ENCODE peak calls at places on chromosome 1, in seven cellular contexts. One of them, this sample, is unnamed.

GRCh38 chr1:166858726-166859419 is 17.2 kb downstream of the TADA1 start:
- DNase-seq in astrocyte of the spinal cord: no peak
- DNase-seq in dorsolateral prefrontal cortex: peak; percentile 73
- DNase-seq in AG04449: no peak
- DNase-seq in upper lobe of right lung: no peak
- DNase-seq in Caco-2: no peak
- DNase-seq in fibroblast of mammary gland: no peak
- DNase-seq in this sample: no peak

GRCh38 chr1:162987866-162988265 is 81.3 kb upstream of the RGS4 start:
- DNase-seq in astrocyte of the spinal cord: peak; percentile 69
- DNase-seq in Caco-2: no peak
- DNase-seq in dorsolateral prefrontal cortex: no peak
- DNase-seq in upper lobe of right lung: no peak
- DNase-seq in fibroblast of mammary gland: peak; percentile 79
- DNase-seq in AG04449: no peak
- DNase-seq in this sample: peak; percentile 43

GRCh38 chr1:3747903-3748302 is 4.3 kb upstream of the CCDC27 start:
- DNase-seq in dorsolateral prefrontal cortex: no peak
- DNase-seq in upper lobe of right lung: no peak
- DNase-seq in Caco-2: no peak
- DNase-seq in astrocyte of the spinal cord: no peak
- DNase-seq in fibroblast of mammary gland: no peak
- DNase-seq in AG04449: no peak
- DNase-seq in this sample: no peak

GRCh38 chr1:41282679-41283317 is 40.7 kb upstream of the SCMH1 start:
- DNase-seq in astrocyte of the spinal cord: no peak
- DNase-seq in fibroblast of mammary gland: peak; percentile 20
- DNase-seq in dorsolateral prefrontal cortex: peak; percentile 37
- DNase-seq in upper lobe of right lung: no peak
- DNase-seq in AG04449: no peak
- DNase-seq in Caco-2: peak; percentile 41
- DNase-seq in this sample: no peak

GRCh38 chr1:167936930-167937708 is at the start of gene MPC2:
- DNase-seq in upper lobe of right lung: peak; percentile 84
- DNase-seq in dorsolateral prefrontal cortex: peak; percentile 46
- DNase-seq in Caco-2: peak; percentile 74
- DNase-seq in fibroblast of mammary gland: peak; percentile 76
- DNase-seq in AG04449: no peak
- DNase-seq in astrocyte of the spinal cord: peak; percentile 79
- DNase-seq in this sample: no peak

GRCh38 chr1:169914534-169914933 is 20.8 kb upstream of the SCYL3 start:
- DNase-seq in upper lobe of right lung: no peak
- DNase-seq in astrocyte of the spinal cord: peak; percentile 16
- DNase-seq in fibroblast of mammary gland: peak; percentile 51
- DNase-seq in Caco-2: no peak
- DNase-seq in AG04449: no peak
- DNase-seq in dorsolateral prefrontal cortex: no peak
- DNase-seq in this sample: no peak

GRCh38 chr1:234943801-234944402 is 184.7 kb downstream of the TOMM20 start:
- DNase-seq in fibroblast of mammary gland: no peak
- DNase-seq in AG04449: no peak
- DNase-seq in dorsolateral prefrontal cortex: no peak
- DNase-seq in upper lobe of right lung: no peak
- DNase-seq in Caco-2: no peak
- DNase-seq in astrocyte of the spinal cord: no peak
- DNase-seq in this sample: no peak

GRCh38 chr1:224644553-224645154 is 28.5 kb downstream of the CNIH3 start:
- DNase-seq in dorsolateral prefrontal cortex: no peak
- DNase-seq in AG04449: no peak
- DNase-seq in Caco-2: peak; percentile 74
- DNase-seq in astrocyte of the spinal cord: peak; percentile 54
- DNase-seq in fibroblast of mammary gland: peak; percentile 65
- DNase-seq in upper lobe of right lung: no peak
- DNase-seq in this sample: no peak

GRCh38 chr1:44819257-44819593 is 10.9 kb downstream of the BTBD19 start:
- DNase-seq in AG04449: no peak
- DNase-seq in dorsolateral prefrontal cortex: no peak
- DNase-seq in fibroblast of mammary gland: no peak
- DNase-seq in Caco-2: no peak
- DNase-seq in astrocyte of the spinal cord: no peak
- DNase-seq in upper lobe of right lung: no peak
- DNase-seq in this sample: no peak

GRCh38 chr1:81664341-81664740 is 136.4 kb upstream of the ADGRL2 start:
- DNase-seq in fibroblast of mammary gland: peak; percentile 63
- DNase-seq in Caco-2: no peak
- DNase-seq in dorsolateral prefrontal cortex: no peak
- DNase-seq in upper lobe of right lung: no peak
- DNase-seq in astrocyte of the spinal cord: peak; percentile 13
- DNase-seq in AG04449: peak; percentile 37
- DNase-seq in this sample: no peak

GRCh38 chr1:112544753-112545152 is 36.0 kb downstream of the WNT2B start:
- DNase-seq in upper lobe of right lung: no peak
- DNase-seq in AG04449: no peak
- DNase-seq in fibroblast of mammary gland: peak; percentile 76
- DNase-seq in astrocyte of the spinal cord: peak; percentile 50
- DNase-seq in dorsolateral prefrontal cortex: no peak
- DNase-seq in Caco-2: no peak
- DNase-seq in this sample: no peak

GRCh38 chr1:182803846-182804245 is 14.3 kb downstream of the NPL start:
- DNase-seq in dorsolateral prefrontal cortex: no peak
- DNase-seq in AG04449: no peak
- DNase-seq in fibroblast of mammary gland: no peak
- DNase-seq in Caco-2: no peak
- DNase-seq in astrocyte of the spinal cord: no peak
- DNase-seq in upper lobe of right lung: no peak
- DNase-seq in this sample: no peak

GRCh38 chr1:43366179-43366578 is 1.6 kb downstream of the ELOVL1 start:
- DNase-seq in astrocyte of the spinal cord: no peak
- DNase-seq in fibroblast of mammary gland: no peak
- DNase-seq in Caco-2: peak; percentile 86
- DNase-seq in upper lobe of right lung: peak; percentile 86
- DNase-seq in AG04449: no peak
- DNase-seq in dorsolateral prefrontal cortex: no peak
- DNase-seq in this sample: no peak

GRCh38 chr1:78061825-78062523 is 16.2 kb downstream of the GIPC2 start:
- DNase-seq in AG04449: peak; percentile 80
- DNase-seq in dorsolateral prefrontal cortex: no peak
- DNase-seq in upper lobe of right lung: no peak
- DNase-seq in astrocyte of the spinal cord: peak; percentile 95
- DNase-seq in Caco-2: no peak
- DNase-seq in fibroblast of mammary gland: peak; percentile 90
- DNase-seq in this sample: no peak

GRCh38 chr1:230422221-230422981 is 3.7 kb downstream of the PGBD5 start:
- DNase-seq in astrocyte of the spinal cord: no peak
- DNase-seq in Caco-2: no peak
- DNase-seq in AG04449: no peak
- DNase-seq in fibroblast of mammary gland: no peak
- DNase-seq in upper lobe of right lung: no peak
- DNase-seq in dorsolateral prefrontal cortex: no peak
- DNase-seq in this sample: no peak
- H3K4me3 ChIP-seq in astrocyte of the spinal cord: no peak overlapping the region
- H3K4me3 ChIP-seq in Caco-2: no peak overlapping the region
- H3K4me3 ChIP-seq in AG04449: no peak overlapping the region
- H3K4me3 ChIP-seq in fibroblast of mammary gland: no peak overlapping the region
- H3K4me3 ChIP-seq in upper lobe of right lung: no peak overlapping the region
- H3K4me3 ChIP-seq in dorsolateral prefrontal cortex: peak overlapping the region; percentile 80
- H3K4me3 ChIP-seq in this sample: no peak overlapping the region

GRCh38 chr1:217261636-217262035 is 369.3 kb downstream of the GPATCH2 start:
- DNase-seq in upper lobe of right lung: no peak
- DNase-seq in AG04449: no peak
- DNase-seq in astrocyte of the spinal cord: no peak
- DNase-seq in Caco-2: no peak
- DNase-seq in fibroblast of mammary gland: no peak
- DNase-seq in dorsolateral prefrontal cortex: no peak
- DNase-seq in this sample: no peak

DNA sequence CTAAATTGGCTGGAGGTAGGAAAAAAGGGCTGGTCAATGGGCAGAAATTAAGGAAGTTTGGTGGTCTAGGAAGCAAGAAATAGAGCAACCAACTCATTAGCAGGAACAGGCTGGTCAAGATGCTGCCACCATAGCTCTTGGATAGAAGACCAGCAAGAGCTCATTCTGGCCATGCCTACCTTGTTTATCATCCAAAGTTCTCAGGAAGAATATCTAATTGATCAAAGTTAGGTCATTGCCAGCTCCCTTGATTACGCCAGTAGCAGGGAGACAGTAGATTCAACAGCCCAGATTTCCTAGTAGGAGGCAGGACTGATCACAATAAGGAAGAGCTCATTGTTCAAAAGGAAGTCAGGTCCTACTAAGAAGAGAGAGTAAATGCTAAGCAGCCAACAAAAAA is 370.2 kb downstream of the GPATCH2 start:
- DNase-seq in Caco-2: no peak
- DNase-seq in AG04449: no peak
- DNase-seq in fibroblast of mammary gland: no peak
- DNase-seq in astrocyte of the spinal cord: no peak
- DNase-seq in dorsolateral prefrontal cortex: no peak
- DNase-seq in upper lobe of right lung: no peak
- DNase-seq in this sample: no peak
- H3K4me3 ChIP-seq in Caco-2: no peak overlapping the region
- H3K4me3 ChIP-seq in AG04449: no peak overlapping the region
- H3K4me3 ChIP-seq in fibroblast of mammary gland: no peak overlapping the region
- H3K4me3 ChIP-seq in astrocyte of the spinal cord: no peak overlapping the region
- H3K4me3 ChIP-seq in dorsolateral prefrontal cortex: no peak overlapping the region
- H3K4me3 ChIP-seq in upper lobe of right lung: no peak overlapping the region
- H3K4me3 ChIP-seq in this sample: no peak overlapping the region

DNA sequence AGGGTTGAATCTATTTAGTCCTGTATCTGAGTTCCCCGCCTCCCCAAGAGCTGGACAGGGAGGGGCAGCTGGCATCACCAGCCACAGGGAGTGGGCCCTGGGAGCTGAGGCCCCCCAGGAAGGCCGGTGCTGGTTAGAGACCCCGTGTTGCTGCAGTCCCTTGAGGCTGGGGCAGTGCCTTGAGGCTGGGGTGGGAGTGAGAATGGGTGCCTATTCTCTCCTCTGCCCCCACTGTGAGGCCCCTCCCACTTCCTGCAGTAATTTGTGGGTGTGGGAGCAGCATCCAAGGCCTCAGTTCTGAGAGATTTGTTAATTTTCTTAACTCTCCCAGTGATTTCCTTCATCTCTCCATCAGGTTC is 2.5 kb upstream of the TRAPPC3 start:
- DNase-seq in AG04449: no peak
- DNase-seq in fibroblast of mammary gland: no peak
- DNase-seq in upper lobe of right lung: no peak
- DNase-seq in dorsolateral prefrontal cortex: no peak
- DNase-seq in astrocyte of the spinal cord: no peak
- DNase-seq in Caco-2: no peak
- DNase-seq in this sample: no peak
- H3K4me3 ChIP-seq in AG04449: no peak overlapping the region
- H3K4me3 ChIP-seq in fibroblast of mammary gland: no peak overlapping the region
- H3K4me3 ChIP-seq in upper lobe of right lung: no peak overlapping the region
- H3K4me3 ChIP-seq in dorsolateral prefrontal cortex: no peak overlapping the region
- H3K4me3 ChIP-seq in astrocyte of the spinal cord: no peak overlapping the region
- H3K4me3 ChIP-seq in Caco-2: no peak overlapping the region
- H3K4me3 ChIP-seq in this sample: no peak overlapping the region

DNA sequence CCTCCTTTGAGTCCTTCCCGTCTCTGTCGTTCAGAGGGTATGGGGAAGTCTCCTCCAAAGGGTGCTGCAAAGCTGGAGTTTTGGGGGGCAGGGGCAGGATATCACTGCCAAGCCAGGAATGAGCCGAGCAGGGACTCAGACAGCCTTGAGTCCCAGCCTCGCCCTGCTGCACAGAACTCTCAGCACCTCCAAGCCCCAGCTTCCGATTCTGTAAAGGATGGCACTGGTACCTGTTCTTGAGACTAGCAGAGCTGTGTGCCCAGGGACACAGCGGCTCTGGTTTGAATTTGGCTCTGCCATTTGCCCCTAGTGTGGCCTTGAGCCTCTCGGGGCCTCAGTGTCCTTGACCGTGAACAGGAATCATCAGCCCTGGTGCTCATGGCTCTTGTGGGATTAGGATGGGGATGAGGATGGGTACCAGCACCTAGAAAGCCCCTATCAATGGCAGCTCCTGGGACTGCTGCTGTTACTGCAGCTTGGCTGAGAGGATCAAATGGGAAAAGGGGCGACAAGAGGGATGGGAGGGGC is 1.5 kb upstream of the FBLIM1 start:
- DNase-seq in AG04449: no peak
- DNase-seq in dorsolateral prefrontal cortex: no peak
- DNase-seq in Caco-2: no peak
- DNase-seq in fibroblast of mammary gland: no peak
- DNase-seq in upper lobe of right lung: no peak
- DNase-seq in astrocyte of the spinal cord: no peak
- DNase-seq in this sample: no peak
- H3K4me3 ChIP-seq in AG04449: peak overlapping the region; percentile 82
- H3K4me3 ChIP-seq in dorsolateral prefrontal cortex: no peak overlapping the region
- H3K4me3 ChIP-seq in Caco-2: no peak overlapping the region
- H3K4me3 ChIP-seq in fibroblast of mammary gland: no peak overlapping the region
- H3K4me3 ChIP-seq in upper lobe of right lung: no peak overlapping the region
- H3K4me3 ChIP-seq in astrocyte of the spinal cord: no peak overlapping the region
- H3K4me3 ChIP-seq in this sample: no peak overlapping the region

GRCh38 chr1:27562483-27563406 is 41.2 kb downstream of the AHDC1 start:
- DNase-seq in dorsolateral prefrontal cortex: no peak
- DNase-seq in AG04449: no peak
- DNase-seq in fibroblast of mammary gland: no peak
- DNase-seq in upper lobe of right lung: no peak
- DNase-seq in Caco-2: no peak
- DNase-seq in astrocyte of the spinal cord: no peak
- DNase-seq in this sample: no peak

GRCh38 chr1:27564710-27565649 is 39.0 kb downstream of the AHDC1 start:
- DNase-seq in dorsolateral prefrontal cortex: no peak
- DNase-seq in Caco-2: no peak
- DNase-seq in upper lobe of right lung: no peak
- DNase-seq in fibroblast of mammary gland: no peak
- DNase-seq in AG04449: no peak
- DNase-seq in astrocyte of the spinal cord: no peak
- DNase-seq in this sample: no peak

GRCh38 chr1:27563407-27564263 is 40.3 kb downstream of the AHDC1 start:
- DNase-seq in AG04449: no peak
- DNase-seq in upper lobe of right lung: peak; percentile 80
- DNase-seq in fibroblast of mammary gland: peak; percentile 62
- DNase-seq in astrocyte of the spinal cord: peak; percentile 42
- DNase-seq in Caco-2: peak; percentile 61
- DNase-seq in dorsolateral prefrontal cortex: no peak
- DNase-seq in this sample: no peak

GRCh38 chr1:27562021-27562420 is 41.9 kb downstream of the AHDC1 start:
- DNase-seq in astrocyte of the spinal cord: no peak
- DNase-seq in upper lobe of right lung: no peak
- DNase-seq in fibroblast of mammary gland: no peak
- DNase-seq in Caco-2: no peak
- DNase-seq in dorsolateral prefrontal cortex: no peak
- DNase-seq in AG04449: no peak
- DNase-seq in this sample: no peak

GRCh38 chr1:27564264-27564579 is 39.7 kb downstream of the AHDC1 start:
- DNase-seq in fibroblast of mammary gland: no peak
- DNase-seq in astrocyte of the spinal cord: no peak
- DNase-seq in Caco-2: no peak
- DNase-seq in AG04449: no peak
- DNase-seq in upper lobe of right lung: no peak
- DNase-seq in dorsolateral prefrontal cortex: no peak
- DNase-seq in this sample: no peak
- H3K4me3 ChIP-seq in fibroblast of mammary gland: no peak overlapping the region
- H3K4me3 ChIP-seq in astrocyte of the spinal cord: no peak overlapping the region
- H3K4me3 ChIP-seq in Caco-2: no peak overlapping the region
- H3K4me3 ChIP-seq in AG04449: no peak overlapping the region
- H3K4me3 ChIP-seq in upper lobe of right lung: no peak overlapping the region
- H3K4me3 ChIP-seq in dorsolateral prefrontal cortex: no peak overlapping the region
- H3K4me3 ChIP-seq in this sample: no peak overlapping the region